ENCODE peak calls at places on chromosomes 7 and 10, in eight cellular contexts. P is tibial nerve, A is pancreas, U is GM06990, B is heart right ventricle, G is cardiac fibroblast, X is lower lobe of right lung, Y is heart left ventricle. N is an unnamed sample.

GRCh38 chr10:132124201-132124920 is 58.6 kb downstream of the JAKMIP3 start:
- DNase-seq in P (no peak), A (no peak), U (no peak), B (no peak), G (no peak), X (peak), Y (peak), N (no peak)

GRCh38 chr7:71846160-71846559 is 566.0 kb downstream of the CALN1 start:
- DNase-seq in P (no peak), A (no peak), U (no peak), B (no peak), G (no peak), X (no peak), Y (no peak), N (no peak)

GRCh38 chr10:29102636-29103035 is 186.2 kb upstream of the LYZL1 start:
- DNase-seq in P (no peak), A (no peak), U (no peak), B (no peak), G (no peak), X (no peak), Y (no peak), N (no peak)

GRCh38 chr7:7014827-7015610 is 167.3 kb upstream of the C1GALT1 start:
- DNase-seq in P (no peak), A (no peak), U (no peak), B (no peak), G (no peak), X (no peak), Y (no peak), N (no peak)

GRCh38 chr7:27148031-27148775 is 629 bp upstream of the HOXA6 start:
- DNase-seq in P (no peak), A (no peak), U (no peak), B (no peak), G (no peak), X (peak), Y (peak), N (no peak)

GRCh38 chr7:155449880-155450557 is 7.9 kb upstream of the EN2 start:
- DNase-seq in P (no peak), A (no peak), U (no peak), B (no peak), G (no peak), X (peak), Y (no peak), N (no peak)

GRCh38 chr10:29951441-29951931 is 107.9 kb downstream of the JCAD start:
- DNase-seq in P (no peak), A (no peak), U (no peak), B (no peak), G (peak), X (no peak), Y (no peak), N (peak)

GRCh38 chr10:96271017-96271815 is at the start of gene BLNK:
- DNase-seq in P (peak), A (peak), U (peak), B (peak), G (peak), X (peak), Y (no peak), N (peak)

GRCh38 chr7:70704921-70705346 is 427.0 kb upstream of the GALNT17 start:
- DNase-seq in P (no peak), A (no peak), U (no peak), B (no peak), G (peak), X (no peak), Y (no peak), N (peak)

GRCh38 chr7:142405122-142405765 is 147.4 kb upstream of the PRSS58 start:
- DNase-seq in P (no peak), A (no peak), U (no peak), B (no peak), G (no peak), X (no peak), Y (no peak), N (no peak)

GRCh38 chr7:112204072-112204775 is 2.0 kb downstream of the DOCK4 start:
- DNase-seq in P (no peak), A (no peak), U (no peak), B (no peak), G (peak), X (no peak), Y (no peak), N (peak)

GRCh38 chr10:130801784-130802183 is 509.7 kb downstream of the TCERG1L start:
- DNase-seq in P (no peak), A (no peak), U (no peak), B (no peak), G (no peak), X (no peak), Y (no peak), N (no peak)

GRCh38 chr10:65142641-65143435 is 1621.6 kb downstream of the REEP3 start:
- DNase-seq in P (no peak), A (no peak), U (no peak), B (no peak), G (no peak), X (no peak), Y (no peak), N (no peak)

GRCh38 chr7:3063016-3063753 is 19.5 kb upstream of the CARD11 start:
- DNase-seq in P (no peak), A (no peak), U (no peak), B (no peak), G (no peak), X (no peak), Y (no peak), N (no peak)

DNA sequence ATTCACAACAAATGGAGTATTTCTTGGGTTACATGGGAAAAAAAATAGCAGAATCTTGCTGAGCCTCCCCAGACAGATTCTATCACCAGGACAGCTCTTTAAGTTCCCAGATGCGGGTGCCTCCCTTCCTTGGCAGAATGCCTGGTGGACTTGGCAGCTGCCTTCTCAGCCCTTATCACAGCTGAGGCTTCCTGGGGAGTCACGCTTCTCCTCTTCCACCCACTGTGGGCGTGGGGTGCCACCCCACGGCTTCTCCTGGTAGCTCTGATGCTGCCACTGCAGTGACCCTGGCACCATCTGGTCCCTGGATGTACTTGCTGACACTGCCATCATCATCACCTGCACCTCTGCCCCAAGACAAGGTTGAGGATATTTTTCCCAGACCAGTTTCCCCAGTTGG is 16.2 kb upstream of the NME8 start:
- DNase-seq in P (peak), A (peak), U (peak), B (peak), G (peak), X (peak), Y (peak), N (peak)
- TF ChIP-seq CTCF in P (peak), A (no peak), U (peak), B (peak), G (no peak), X (peak), Y (peak), N (no peak)

DNA sequence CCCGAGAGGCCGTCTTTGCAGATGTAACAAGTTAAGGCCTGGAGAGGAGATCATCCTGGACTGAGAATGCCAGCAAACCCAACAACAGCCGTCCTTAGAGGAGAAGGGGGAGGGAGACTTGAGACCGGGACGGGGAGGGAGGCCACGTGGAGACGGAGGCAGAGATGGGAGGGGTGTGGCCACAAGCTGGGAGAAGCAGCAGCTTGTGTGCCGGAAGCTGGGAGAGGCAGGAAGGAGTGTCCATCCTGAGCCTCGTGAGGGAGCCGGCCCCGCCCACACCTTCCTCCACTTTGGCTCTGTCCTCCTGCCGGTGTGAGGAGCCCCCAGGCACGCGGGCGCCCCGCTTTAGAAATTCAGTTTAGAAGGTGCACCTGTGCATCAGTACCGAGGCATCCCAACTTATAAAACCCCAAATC is 95.7 kb downstream of the DNAJB6 start:
- DNase-seq in P (no peak), A (no peak), U (no peak), B (no peak), G (peak), X (peak), Y (no peak), N (peak)
- H3K4me3 ChIP-seq in P (peak), A (no peak), U (no peak), B (peak), G (peak), X (peak), Y (no peak), N (peak)

GRCh38 chr7:12674861-12675260 is 12.6 kb upstream of the ARL4A start:
- DNase-seq in P (no peak), A (peak), U (no peak), B (no peak), G (peak), X (no peak), Y (no peak), N (peak)

GRCh38 chr7:12670759-12671545 is 16.5 kb upstream of the ARL4A start:
- DNase-seq in P (no peak), A (no peak), U (no peak), B (no peak), G (no peak), X (no peak), Y (no peak), N (no peak)

GRCh38 chr7:12670071-12670729 is 17.2 kb upstream of the ARL4A start:
- DNase-seq in P (no peak), A (no peak), U (no peak), B (no peak), G (peak), X (no peak), Y (no peak), N (peak)

GRCh38 chr7:12674053-12674452 is 13.4 kb upstream of the ARL4A start:
- DNase-seq in P (no peak), A (no peak), U (no peak), B (no peak), G (no peak), X (no peak), Y (no peak), N (no peak)
- TF ChIP-seq CTCF in P (no peak), A (no peak), U (no peak), B (no peak), G (no peak), X (no peak), Y (no peak), N (no peak)

GRCh38 chr10:974038-974784 is 14.0 kb upstream of the GTPBP4 start:
- DNase-seq in P (no peak), A (no peak), U (no peak), B (no peak), G (no peak), X (peak), Y (no peak), N (peak)

GRCh38 chr10:972763-973162 is 15.5 kb upstream of the GTPBP4 start:
- DNase-seq in P (no peak), A (no peak), U (no peak), B (no peak), G (no peak), X (no peak), Y (no peak), N (no peak)

GRCh38 chr10:976316-976715 is 11.9 kb upstream of the GTPBP4 start:
- DNase-seq in P (no peak), A (no peak), U (no peak), B (no peak), G (no peak), X (no peak), Y (no peak), N (no peak)

GRCh38 chr10:971613-972012 is 16.6 kb upstream of the GTPBP4 start:
- DNase-seq in P (no peak), A (no peak), U (no peak), B (no peak), G (no peak), X (no peak), Y (no peak), N (no peak)

DNA sequence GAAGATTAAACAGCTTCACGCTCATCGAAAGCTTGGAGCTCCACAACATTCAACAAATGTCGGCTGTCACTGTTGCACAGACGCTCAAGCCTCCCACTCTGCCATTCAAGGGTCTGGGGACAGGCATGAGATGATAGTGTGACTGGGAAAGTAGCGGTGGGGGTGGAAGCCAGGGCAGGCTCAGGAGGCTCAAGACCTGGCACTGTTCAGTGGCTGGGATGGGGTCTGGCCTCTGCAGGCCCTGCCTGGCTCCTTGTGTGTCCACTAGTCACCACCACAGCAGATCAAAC is 13.5 kb upstream of the GTPBP4 start:
- DNase-seq in P (no peak), A (no peak), U (no peak), B (no peak), G (no peak), X (no peak), Y (no peak), N (no peak)
- H3K4me3 ChIP-seq in P (no peak), A (no peak), U (no peak), B (no peak), G (no peak), X (no peak), Y (no peak), N (no peak)

GRCh38 chr7:96737545-96738050 is 28.0 kb upstream of the SEM1 start:
- DNase-seq in P (no peak), A (no peak), U (no peak), B (no peak), G (no peak), X (no peak), Y (no peak), N (no peak)
- TF ChIP-seq CTCF in P (no peak), A (no peak), U (no peak), B (no peak), G (no peak), X (no peak), Y (no peak), N (no peak)

GRCh38 chr10:32360884-32361283 is 13.9 kb upstream of the EPC1 start:
- DNase-seq in P (no peak), A (no peak), U (no peak), B (no peak), G (no peak), X (no peak), Y (no peak), N (no peak)
- H3K4me3 ChIP-seq in P (no peak), A (no peak), U (no peak), B (no peak), G (no peak), X (no peak), Y (no peak), N (no peak)

DNA sequence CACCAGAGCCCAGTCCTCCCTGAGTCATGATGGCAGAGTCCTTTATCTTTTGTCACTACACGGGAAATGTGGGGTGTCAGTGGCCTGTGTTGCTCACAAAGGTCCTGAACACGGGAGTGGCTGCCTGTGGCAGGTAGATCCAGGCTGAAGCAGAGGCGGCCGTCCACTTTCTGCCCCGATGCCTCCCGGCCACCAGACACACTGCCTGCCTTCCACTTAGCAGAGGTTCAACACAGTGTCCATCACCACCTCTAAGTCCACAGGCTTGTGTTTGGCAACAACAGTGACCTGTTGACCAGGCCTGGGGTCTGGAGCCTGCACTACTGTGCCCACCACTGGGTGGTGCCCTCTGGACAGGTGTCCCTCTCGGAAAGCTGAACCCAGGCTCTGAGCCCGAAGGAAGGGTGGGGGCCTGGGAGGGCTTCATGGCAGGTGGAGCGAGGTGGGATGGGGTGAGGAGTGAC is 49.9 kb upstream of the CAMK2B start:
- DNase-seq in P (no peak), A (no peak), U (no peak), B (no peak), G (no peak), X (no peak), Y (no peak), N (no peak)
- TF ChIP-seq CTCF in P (no peak), A (peak), U (peak), B (peak), G (peak), X (peak), Y (peak), N (peak)

GRCh38 chr10:21398549-21399345 is 126.7 kb downstream of the SKIDA1 start:
- DNase-seq in P (no peak), A (no peak), U (no peak), B (no peak), G (no peak), X (no peak), Y (no peak), N (no peak)
- H3K4me3 ChIP-seq in P (no peak), A (no peak), U (no peak), B (no peak), G (no peak), X (no peak), Y (no peak), N (no peak)

GRCh38 chr7:1121476-1121875 is 33.6 kb downstream of the GPER1 start:
- DNase-seq in P (no peak), A (no peak), U (no peak), B (no peak), G (no peak), X (peak), Y (no peak), N (no peak)
- TF ChIP-seq CTCF in P (no peak), A (no peak), U (no peak), B (no peak), G (no peak), X (no peak), Y (no peak), N (no peak)